ENCODE peak calls at places on chromosomes 5 and 9, in nine cellular contexts. N, O, A, G, F, K, B, E and Z are unnamed samples. For H3K4me1, the result is how much of the 10 kb centered on the place peaks cover.

GRCh38 chr9:21993893-21994525 is at the start of gene CDKN2A:
- DNase-seq in N (peak), O (no peak), A (no peak), K (no peak), B (peak), F (peak), G (peak), E (peak), Z (peak)

GRCh38 chr5:94544784-94545318 is 73.6 kb downstream of the KIAA0825 start:
- DNase-seq in N (no peak), O (no peak), F (no peak), G (no peak), K (no peak), E (no peak), A (no peak), B (no peak), Z (no peak)

GRCh38 chr9:113463418-113464285 is at the start of gene RGS3:
- DNase-seq in E (peak), K (peak), F (no peak), N (no peak), A (no peak), G (no peak), B (no peak), O (peak), Z (peak)

GRCh38 chr9:18385676-18386075 is 88.3 kb upstream of the ADAMTSL1 start:
- DNase-seq in A (no peak), B (no peak), K (no peak), N (peak), O (no peak), E (no peak), F (no peak), G (no peak), Z (no peak)

GRCh38 chr9:99040911-99041582 is 63.9 kb upstream of the TGFBR1 start:
- DNase-seq in B (peak), F (no peak), K (no peak), E (peak), G (no peak), N (peak), O (no peak), A (no peak), Z (no peak)

GRCh38 chr5:9658726-9659125 is 28.6 kb upstream of the TAS2R1 start:
- DNase-seq in F (no peak), E (no peak), G (no peak), O (no peak), K (no peak), B (no peak), A (no peak), N (peak), Z (no peak)

GRCh38 chr5:78677777-78678668 is 29.5 kb upstream of the LHFPL2 start:
- DNase-seq in B (peak), E (peak), G (no peak), K (no peak), A (no peak), N (peak), F (peak), O (no peak), Z (peak)

GRCh38 chr5:149310947-149311675 is 34.2 kb upstream of the GRPEL2 start:
- DNase-seq in N (peak), A (no peak), E (peak), F (no peak), B (peak), K (no peak), O (no peak), G (no peak), Z (no peak)

GRCh38 chr5:56575821-56576220 is 239.5 kb upstream of the MAP3K1 start:
- DNase-seq in A (no peak), N (peak), G (no peak), F (no peak), B (no peak), E (no peak), K (no peak), O (no peak), Z (no peak)

GRCh38 chr5:55072668-55073067 is 29.8 kb upstream of the GZMA start:
- DNase-seq in N (no peak), E (no peak), G (no peak), K (no peak), F (no peak), A (no peak), B (no peak), O (no peak), Z (no peak)

GRCh38 chr5:151002250-151002649 is 18.1 kb upstream of the GPX3 start:
- DNase-seq in B (no peak), N (peak), E (peak), K (peak), F (peak), G (no peak), O (no peak), A (no peak), Z (no peak)

GRCh38 chr9:27836661-27837401 is 263.6 kb upstream of the C9orf72 start:
- DNase-seq in O (no peak), G (no peak), A (no peak), E (no peak), B (no peak), F (peak), K (no peak), N (no peak), Z (no peak)

GRCh38 chr5:158998911-158999705 is 100.6 kb downstream of the EBF1 start:
- DNase-seq in G (no peak), F (no peak), B (no peak), N (no peak), K (no peak), E (no peak), O (no peak), A (no peak), Z (no peak)

GRCh38 chr5:55511010-55511409 is 23.8 kb downstream of the PLPP1 start:
- DNase-seq in B (no peak), F (no peak), N (no peak), K (no peak), A (no peak), E (no peak), O (no peak), G (no peak), Z (no peak)

GRCh38 chr9:1939926-1940368 is 75.2 kb upstream of the SMARCA2 start:
- DNase-seq in B (no peak), A (no peak), F (peak), N (peak), O (no peak), E (peak), G (no peak), K (peak), Z (peak)

GRCh38 chr5:55593115-55593472 is 58.3 kb upstream of the PLPP1 start:
- DNase-seq in O (peak), K (no peak), F (no peak), E (no peak), N (no peak), A (no peak), B (no peak), G (no peak), Z (no peak)

GRCh38 chr5:148499461-148499860 is 115.7 kb downstream of the FBXO38 start:
- DNase-seq in O (no peak), A (no peak), G (no peak), N (peak), B (no peak), K (no peak), E (no peak), F (no peak), Z (no peak)

GRCh38 chr9:105297442-105298097 is 53.1 kb downstream of the SLC44A1 start:
- DNase-seq in G (no peak), K (no peak), F (no peak), N (no peak), E (no peak), B (no peak), O (no peak), A (no peak), Z (no peak)
- H3K4me1 ChIP-seq in G (under half), K (half or more), F (under half), N (under half), E (half or more), B (under half), O (under half), A (under half), Z (under half)

DNA sequence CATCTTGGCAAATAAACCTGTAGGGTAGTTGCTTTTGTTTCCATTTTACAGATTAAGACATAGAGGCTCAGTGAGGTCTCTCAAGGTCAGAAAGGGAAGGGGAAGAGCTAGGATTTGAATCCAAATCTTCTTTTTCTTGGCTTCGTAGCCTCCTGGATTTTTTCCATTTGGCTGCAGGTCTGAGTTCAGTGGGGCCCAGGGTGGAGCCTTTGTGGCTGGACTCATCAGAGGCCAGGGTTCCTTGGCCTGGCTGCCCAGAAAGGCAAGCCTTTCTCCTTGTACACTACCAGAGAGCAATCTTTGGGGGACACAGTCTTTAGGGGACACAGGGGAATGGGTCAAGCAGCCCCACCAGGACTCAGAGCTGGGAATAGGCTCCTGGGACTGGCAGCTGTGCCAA is 10.5 kb upstream of the TRAF1 start:
- DNase-seq in F (no peak), B (no peak), N (no peak), A (no peak), O (no peak), G (no peak), K (no peak), E (no peak), Z (no peak)
- H3K27ac ChIP-seq in F (peak), B (no peak), N (peak), A (peak), O (peak), G (peak), K (peak), E (peak), Z (no peak)

GRCh38 chr5:175677571-175677970 is 19.7 kb downstream of the HRH2 start:
- DNase-seq in K (no peak), F (no peak), B (no peak), N (no peak), E (peak), A (no peak), G (no peak), O (no peak), Z (no peak)
- H3K4me1 ChIP-seq in K (under half), F (under half), B (under half), N (under half), E (under half), A (under half), G (under half), O (under half), Z (under half)

GRCh38 chr5:40798012-40798855 is at the start of gene PRKAA1:
- DNase-seq in E (peak), K (peak), N (peak), O (peak), F (peak), G (peak), B (peak), A (peak), Z (peak)

GRCh38 chr5:40799248-40799647 is 1.1 kb upstream of the PRKAA1 start:
- DNase-seq in K (no peak), F (no peak), E (peak), N (peak), A (no peak), B (no peak), G (no peak), O (no peak), Z (no peak)

GRCh38 chr5:40796487-40796889 is 1.7 kb downstream of the PRKAA1 start:
- DNase-seq in N (peak), B (no peak), E (no peak), A (no peak), G (no peak), O (no peak), F (no peak), K (no peak), Z (no peak)

GRCh38 chr5:40797273-40798011 is 732 bp downstream of the PRKAA1 start:
- DNase-seq in B (peak), N (peak), K (peak), E (peak), O (peak), A (no peak), F (peak), G (peak), Z (peak)

DNA sequence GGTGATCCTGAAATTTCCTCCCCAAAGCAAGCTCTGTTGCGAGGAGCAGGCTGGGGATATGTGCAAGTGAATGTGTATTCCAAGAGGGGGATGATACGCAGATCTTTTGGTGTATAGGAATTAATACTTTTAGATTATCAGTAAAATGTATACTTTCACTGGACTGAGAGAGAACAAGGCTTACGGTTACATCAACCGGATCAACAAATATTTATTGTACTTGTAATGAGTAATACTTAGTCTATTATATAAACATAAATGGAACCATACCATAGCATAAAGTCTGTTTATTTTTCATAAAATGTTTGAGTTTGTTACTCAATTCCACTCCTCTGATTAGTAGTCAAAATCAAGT is 659 bp upstream of the PRKAA1 start:
- DNase-seq in E (peak), A (no peak), N (no peak), O (no peak), F (no peak), B (no peak), G (no peak), K (no peak), Z (no peak)
- H3K27ac ChIP-seq in E (peak), A (peak), N (peak), O (peak), F (peak), B (peak), G (peak), K (peak), Z (peak)

DNA sequence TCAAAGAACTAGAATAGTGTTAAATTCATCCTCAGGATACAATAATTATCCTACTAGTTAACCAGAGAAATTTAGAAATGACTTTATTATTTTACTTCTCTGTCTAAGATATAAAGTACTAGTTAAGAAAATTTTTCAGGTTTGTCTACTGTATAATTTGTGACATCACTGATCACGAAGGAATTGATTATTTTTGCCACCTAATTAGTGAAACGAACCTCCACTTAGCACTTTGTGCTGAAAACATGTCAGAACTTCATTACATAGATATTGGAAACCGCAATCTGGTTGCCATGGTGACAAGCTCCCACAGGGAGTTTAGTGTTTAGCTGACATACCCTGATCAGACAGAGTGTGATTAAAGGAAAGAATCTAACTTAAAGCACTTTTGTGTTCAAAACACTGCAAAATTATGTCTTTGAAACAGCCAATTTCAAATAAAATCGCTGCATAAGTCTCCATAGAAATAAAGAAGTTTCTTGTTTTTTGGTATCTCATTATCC is 668.4 kb upstream of the CCNG1 start:
- DNase-seq in K (no peak), G (no peak), E (no peak), A (no peak), F (no peak), O (no peak), N (no peak), B (no peak), Z (no peak)
- H3K4me1 ChIP-seq in K (under half), G (under half), E (under half), A (under half), F (under half), O (under half), N (under half), B (under half), Z (under half)

DNA sequence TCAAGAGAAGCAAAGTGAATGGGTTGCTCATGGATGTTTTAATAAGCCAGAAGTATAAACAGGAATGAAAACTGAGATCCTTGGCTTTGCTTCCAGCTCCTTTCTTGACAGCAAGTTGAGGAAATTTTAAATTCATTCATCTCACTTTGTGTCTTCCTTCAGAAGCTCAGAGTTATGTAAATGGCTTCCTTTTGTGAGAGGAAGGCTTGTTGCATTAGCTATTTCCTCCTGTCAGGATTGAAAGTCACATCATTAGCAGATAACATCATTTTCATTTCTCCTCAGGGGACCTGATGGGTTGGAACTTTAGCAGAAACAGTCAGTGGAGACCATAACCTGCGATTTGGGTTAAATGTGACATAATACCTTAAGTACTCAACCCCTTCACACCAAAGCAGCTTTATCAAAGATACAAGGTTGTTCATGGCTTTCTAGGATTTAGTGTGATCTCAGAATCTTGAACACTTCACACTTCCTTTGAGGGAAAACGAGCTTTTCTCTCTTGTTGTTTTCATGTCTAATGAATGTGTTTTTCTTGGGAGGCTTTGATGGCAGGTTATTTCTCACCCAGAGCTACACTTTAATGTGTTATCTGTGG is 437.2 kb downstream of the TMEM232 start:
- DNase-seq in A (no peak), K (no peak), F (no peak), N (no peak), O (no peak), B (no peak), E (no peak), G (no peak), Z (no peak)
- H3K27ac ChIP-seq in A (no peak), K (no peak), F (no peak), N (no peak), O (no peak), B (no peak), E (no peak), G (no peak), Z (no peak)

GRCh38 chr9:131676431-131676972 is 63.4 kb downstream of the RAPGEF1 start:
- DNase-seq in B (no peak), O (no peak), A (no peak), F (no peak), N (no peak), K (no peak), E (peak), G (peak), Z (no peak)

GRCh38 chr9:131677445-131678180 is 62.3 kb downstream of the RAPGEF1 start:
- DNase-seq in N (peak), O (no peak), K (no peak), G (no peak), B (peak), E (peak), A (no peak), F (peak), Z (no peak)

GRCh38 chr9:131678499-131679111 is 61.3 kb downstream of the RAPGEF1 start:
- DNase-seq in G (peak), N (peak), E (peak), O (peak), A (no peak), K (peak), B (peak), F (no peak), Z (peak)

GRCh38 chr9:131675437-131676022 is 64.3 kb downstream of the RAPGEF1 start:
- DNase-seq in K (no peak), N (no peak), A (no peak), G (no peak), F (no peak), E (no peak), B (no peak), O (no peak), Z (no peak)

GRCh38 chr9:131677051-131677444 is 62.8 kb downstream of the RAPGEF1 start:
- DNase-seq in K (no peak), N (peak), A (no peak), E (no peak), F (no peak), G (no peak), O (no peak), B (no peak), Z (no peak)
- H3K4me1 ChIP-seq in K (under half), N (under half), A (under half), E (under half), F (under half), G (half or more), O (under half), B (half or more), Z (under half)

DNA sequence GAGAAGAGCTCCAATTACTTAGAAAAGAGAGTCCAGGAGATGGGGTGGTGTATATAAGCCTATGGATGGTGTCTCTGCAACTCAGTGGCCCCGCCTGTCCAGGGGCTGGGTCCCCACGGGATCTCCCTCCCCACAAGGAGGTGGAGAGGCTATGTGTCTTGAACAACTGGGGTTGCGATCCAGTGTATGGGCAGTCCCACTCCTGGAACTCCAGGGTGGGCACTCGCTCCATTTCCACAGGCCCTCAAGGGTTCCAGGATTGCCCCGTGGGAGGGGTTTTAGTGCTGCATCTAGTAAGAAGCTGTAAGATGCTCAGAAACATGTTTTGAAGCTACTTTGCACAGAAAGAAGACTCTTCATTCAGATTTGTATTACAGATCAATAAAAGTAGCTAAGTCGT is 558 bp upstream of the SMAD5 start:
- DNase-seq in O (no peak), B (no peak), F (peak), K (peak), G (no peak), N (no peak), E (no peak), A (no peak), Z (peak)
- H3K27ac ChIP-seq in O (peak), B (peak), F (peak), K (peak), G (peak), N (peak), E (peak), A (peak), Z (peak)

DNA sequence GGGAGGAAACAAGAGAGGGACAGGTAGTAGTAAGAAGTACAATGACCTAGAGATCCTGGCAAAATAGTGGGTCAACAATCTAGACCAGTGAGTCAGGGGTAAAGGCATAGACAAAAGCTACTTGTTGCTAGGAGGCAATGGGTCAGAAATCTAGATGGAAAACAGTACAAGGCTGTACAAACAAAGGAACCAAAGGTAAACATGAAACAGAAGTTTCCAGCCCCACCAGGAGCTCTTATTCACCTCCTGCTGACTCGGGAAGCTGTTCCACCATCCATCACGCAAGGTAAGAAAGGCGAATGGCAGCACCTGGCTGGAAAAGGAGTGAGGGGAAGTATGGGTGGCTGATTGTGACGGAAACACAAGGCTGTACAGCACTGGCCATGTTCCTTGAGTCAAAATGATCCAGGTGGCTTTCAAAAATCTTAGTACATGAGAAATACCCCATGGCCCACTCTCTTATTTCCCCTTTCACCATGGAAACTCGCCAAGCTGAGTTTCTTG is 70.5 kb upstream of the RAI14 start:
- DNase-seq in F (no peak), A (no peak), N (peak), B (peak), G (no peak), K (peak), E (no peak), O (no peak), Z (peak)
- H3K4me1 ChIP-seq in F (under half), A (under half), N (under half), B (under half), G (under half), K (half or more), E (under half), O (under half), Z (under half)